ENCODE peak calls at places on chromosome 11, in nine cellular contexts. D is fibroblast of pulmonary artery; E is activated CD4-positive, alpha-beta T cell treated with anti-CD3 and anti-CD28 coated beads, Interleukin-2, amount 50 U/mL, for 1 hour; S is naive thymus-derived CD8-positive, alpha-beta T cell; J is lower lobe of right lung; Y is MCF 10A; N is RWPE2; K is HEK293T; M is retina. U is an unnamed sample.

GRCh38 chr11:17479284-17480214 is 2.9 kb upstream of the ABCC8 start:
- DNase-seq in D (peak; percentile 19), E (no peak), S (no peak), J (no peak), Y (peak; percentile 49), N (no peak), K (peak; percentile 70), M (peak; percentile 91), U (no peak)

GRCh38 chr11:125886997-125887372 is 483 bp upstream of the HYLS1 start:
- DNase-seq in D (peak; percentile 12), E (peak; percentile 34), S (no peak), J (peak; percentile 67), Y (peak; percentile 57), N (no peak), K (no peak), M (no peak), U (peak; percentile 76)

GRCh38 chr11:107591098-107591445 is at the start of gene ELMOD1:
- DNase-seq in D (peak; percentile 18), E (peak; percentile 8), S (no peak), J (peak; percentile 62), Y (peak; percentile 15), N (peak; percentile 48), K (peak; percentile 84), M (peak; percentile 86), U (peak; percentile 68)

GRCh38 chr11:40129276-40129675 is 1330.2 kb downstream of the LRRC4C start:
- DNase-seq in D (peak; percentile 3), E (no peak), S (no peak), J (no peak), Y (peak; percentile 34), N (no peak), K (no peak), M (peak; percentile 50), U (no peak)

GRCh38 chr11:1959786-1960185 is 12.7 kb downstream of the MRPL23 start:
- DNase-seq in D (no peak), E (no peak), S (no peak), J (peak; percentile 20), Y (no peak), N (no peak), K (no peak), M (no peak), U (no peak)

GRCh38 chr11:118272001-118272400 is 7.9 kb upstream of the MPZL2 start:
- DNase-seq in D (no peak), E (no peak), S (no peak), J (no peak), Y (no peak), N (no peak), K (no peak), M (no peak), U (no peak)

GRCh38 chr11:84249344-84250135 is 963.4 kb upstream of the CCDC90B start:
- DNase-seq in D (no peak), E (no peak), S (no peak), J (no peak), Y (no peak), N (no peak), K (no peak), M (no peak), U (no peak)

GRCh38 chr11:83852012-83852411 is 565.8 kb upstream of the CCDC90B start:
- DNase-seq in D (no peak), E (no peak), S (no peak), J (no peak), Y (no peak), N (no peak), K (no peak), M (no peak), U (no peak)

GRCh38 chr11:64321533-64321932 is 3.6 kb downstream of the PRDX5 start:
- DNase-seq in D (no peak), E (no peak), S (no peak), J (peak; percentile 77), Y (peak; percentile 88), N (peak; percentile 78), K (no peak), M (no peak), U (no peak)

GRCh38 chr11:6505577-6506240 is 8.6 kb downstream of the DNHD1 start:
- DNase-seq in D (peak; percentile 74), E (no peak), S (no peak), J (no peak), Y (peak; percentile 64), N (no peak), K (peak; percentile 29), M (peak; percentile 9), U (no peak)

GRCh38 chr11:68311155-68312116 is 955 bp upstream of the LRP5 start:
- DNase-seq in D (no peak), E (no peak), S (no peak), J (no peak), Y (no peak), N (no peak), K (no peak), M (no peak), U (peak; percentile 62)

GRCh38 chr11:121930004-121930965 is 185.7 kb downstream of the BLID start:
- DNase-seq in D (peak; percentile 46), E (no peak), S (no peak), J (peak; percentile 55), Y (no peak), N (no peak), K (no peak), M (peak; percentile 62), U (no peak)

U was measured in Right ventricle myocardium inferior.